ENCODE peak calls at places on chromosomes 7 and 10, in eight cellular contexts. S is HFF-Myc, K is mammary epithelial cell, N is fibroblast of lung, U is left ventricle myocardium inferior, J is tibial nerve, A is SK-N-SH, V is spleen. E is an unnamed sample.
A peak's percentile ranks its signal among the peaks of the same experiment; 100 is the strongest.

GRCh38 chr10:33163941-33164824 is 170.3 kb downstream of the NRP1 start:
- DNase-seq in J (no peak), A (no peak), N (no peak), U (no peak), K (no peak), S (no peak), V (no peak), E (no peak)

GRCh38 chr7:106823631-106824030 is 41.5 kb upstream of the PIK3CG start:
- DNase-seq in J (no peak), V (no peak), A (no peak), K (peak; percentile 97), U (no peak), S (no peak), N (no peak), E (no peak)

GRCh38 chr7:4147931-4148620 is 534.0 kb upstream of the FOXK1 start:
- DNase-seq in N (no peak), U (no peak), S (no peak), K (no peak), J (no peak), A (no peak), V (no peak), E (no peak)

GRCh38 chr7:83547526-83547925 is 101.4 kb downstream of the SEMA3E start:
- DNase-seq in K (peak; percentile 82), U (no peak), A (peak; percentile 10), V (no peak), S (no peak), N (peak; percentile 46), J (no peak), E (peak; percentile 47)

GRCh38 chr10:26367771-26368170 is 70.4 kb upstream of the APBB1IP start:
- DNase-seq in V (no peak), A (no peak), S (peak; percentile 0), K (peak; percentile 3), N (no peak), U (no peak), J (no peak), E (no peak)

GRCh38 chr10:112535432-112536038 is 88.5 kb downstream of the VTI1A start:
- DNase-seq in K (no peak), U (no peak), N (peak; percentile 26), J (no peak), A (no peak), V (no peak), S (no peak), E (no peak)

GRCh38 chr7:71479231-71479630 is 347.3 kb downstream of the GALNT17 start:
- DNase-seq in U (no peak), J (no peak), A (no peak), K (no peak), S (no peak), V (no peak), N (no peak), E (no peak)

GRCh38 chr7:43558071-43558470 is 24.8 kb upstream of the STK17A start:
- DNase-seq in K (no peak), V (no peak), N (no peak), S (no peak), A (no peak), U (no peak), J (no peak), E (no peak)

GRCh38 chr10:129191848-129192247 is 275.2 kb upstream of the MGMT start:
- DNase-seq in J (no peak), N (no peak), K (no peak), V (no peak), A (no peak), S (no peak), U (peak; percentile 50), E (no peak)

GRCh38 chr7:130272456-130273080 is 5.9 kb downstream of the CPA2 start:
- DNase-seq in U (no peak), N (no peak), K (peak; percentile 82), J (no peak), S (no peak), A (no peak), V (no peak), E (no peak)

GRCh38 chr10:114501650-114502049 is 97.3 kb upstream of the AFAP1L2 start:
- DNase-seq in N (no peak), V (no peak), K (no peak), J (no peak), A (no peak), S (no peak), U (no peak), E (no peak)
- TF ChIP-seq CTCF in N (no peak), V (no peak), K (no peak), J (no peak), A (no peak), S (no peak), U (no peak), E (no peak)

DNA sequence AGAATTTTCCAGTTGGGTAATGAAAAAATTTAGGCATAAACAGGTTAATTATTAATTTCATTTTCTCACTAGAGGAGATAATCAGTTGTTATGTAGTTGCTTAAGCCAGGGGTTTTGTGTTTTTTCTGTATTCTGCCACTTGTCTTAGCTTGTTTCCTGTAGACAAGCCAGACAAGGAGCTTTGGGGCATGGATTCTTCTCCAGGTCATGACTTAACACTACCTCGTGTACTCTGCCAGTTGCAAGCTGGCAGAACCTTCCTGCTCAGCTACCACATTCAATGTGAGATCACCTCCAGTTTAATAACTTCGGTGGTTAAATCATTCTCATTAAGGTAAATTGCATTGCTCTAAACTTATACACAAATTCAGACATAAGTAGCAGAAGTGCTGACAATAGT is 1.8 kb downstream of the CCM2 start:
- DNase-seq in J (no peak), V (no peak), K (peak; percentile 48), A (no peak), U (no peak), S (no peak), N (no peak), E (no peak)
- H3K4me3 ChIP-seq in J (no peak overlapping the region), V (peak overlapping the region; percentile 75), K (peak overlapping the region; percentile 81), A (peak overlapping the region; percentile 88), U (no peak overlapping the region), S (peak overlapping the region; percentile 81), N (peak overlapping the region; percentile 59), E (peak overlapping the region; percentile 70)

GRCh38 chr10:81116990-81117389 is 579.3 kb downstream of the SH2D4B start:
- DNase-seq in U (no peak), S (no peak), K (no peak), J (no peak), N (no peak), V (no peak), A (peak; percentile 4), E (no peak)
- TF ChIP-seq CTCF in U (no peak), S (no peak), K (no peak), J (no peak), N (no peak), V (no peak), A (no peak), E (no peak)

GRCh38 chr10:79092292-79092896 is 23.6 kb downstream of the ZMIZ1 start:
- DNase-seq in J (no peak), K (no peak), A (no peak), V (no peak), S (no peak), N (no peak), U (no peak), E (no peak)

GRCh38 chr10:79088176-79088575 is 19.4 kb downstream of the ZMIZ1 start:
- DNase-seq in A (no peak), N (no peak), J (no peak), K (peak; percentile 73), U (no peak), V (no peak), S (no peak), E (no peak)

GRCh38 chr10:79089579-79090110 is 20.9 kb downstream of the ZMIZ1 start:
- DNase-seq in N (no peak), U (no peak), V (no peak), A (no peak), K (no peak), S (no peak), J (no peak), E (no peak)

GRCh38 chr10:79088613-79089355 is 20.0 kb downstream of the ZMIZ1 start:
- DNase-seq in V (no peak), J (no peak), S (no peak), N (no peak), A (no peak), K (no peak), U (no peak), E (no peak)

DNA sequence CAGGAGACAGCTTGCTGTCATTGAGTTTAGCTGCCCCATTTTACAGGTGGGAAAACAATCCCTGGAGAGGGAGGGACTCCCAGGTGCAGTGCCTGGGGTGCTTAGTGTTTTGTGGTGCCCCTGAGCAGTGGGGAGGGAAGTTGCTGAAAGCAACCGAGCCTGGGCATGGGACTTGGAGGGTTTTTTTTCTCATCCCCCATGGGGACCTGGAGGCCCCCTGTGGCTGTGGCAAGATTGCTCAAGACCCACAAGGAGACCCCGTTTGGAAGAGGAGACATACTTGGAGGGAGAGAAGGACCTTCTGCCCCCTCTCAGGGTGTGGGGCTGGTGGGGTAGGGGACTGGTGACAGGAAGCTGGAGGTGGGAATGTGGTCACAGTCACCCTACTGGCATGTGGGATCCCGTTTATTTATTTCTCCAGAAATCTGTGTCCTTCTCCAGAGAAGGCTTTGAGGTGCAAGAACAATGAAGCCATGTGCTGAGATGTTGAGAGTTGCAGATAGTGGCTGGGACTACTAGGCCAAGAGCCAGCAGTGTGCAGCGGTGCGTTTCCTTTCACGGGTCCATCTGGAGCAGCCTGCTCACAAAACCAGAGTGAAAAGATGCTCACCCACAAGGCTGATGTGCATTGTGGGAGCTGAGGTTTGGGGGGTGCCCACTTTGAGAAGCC is 21.5 kb downstream of the ZMIZ1 start:
- DNase-seq in N (no peak), J (no peak), K (no peak), S (no peak), U (no peak), V (no peak), A (peak; percentile 62), E (peak; percentile 52)
- H3K4me3 ChIP-seq in N (no peak overlapping the region), J (no peak overlapping the region), K (no peak overlapping the region), S (no peak overlapping the region), U (no peak overlapping the region), V (no peak overlapping the region), A (no peak overlapping the region), E (no peak overlapping the region)

GRCh38 chr7:25124485-25125136 is 449 bp downstream of the CYCS start:
- DNase-seq in A (peak; percentile 35), J (no peak), U (no peak), N (peak; percentile 32), K (peak; percentile 16), V (peak; percentile 81), S (no peak), E (no peak)
- TF ChIP-seq CTCF in A (no peak), J (no peak), U (no peak), N (no peak), K (no peak), V (no peak), S (no peak), E (no peak)

DNA sequence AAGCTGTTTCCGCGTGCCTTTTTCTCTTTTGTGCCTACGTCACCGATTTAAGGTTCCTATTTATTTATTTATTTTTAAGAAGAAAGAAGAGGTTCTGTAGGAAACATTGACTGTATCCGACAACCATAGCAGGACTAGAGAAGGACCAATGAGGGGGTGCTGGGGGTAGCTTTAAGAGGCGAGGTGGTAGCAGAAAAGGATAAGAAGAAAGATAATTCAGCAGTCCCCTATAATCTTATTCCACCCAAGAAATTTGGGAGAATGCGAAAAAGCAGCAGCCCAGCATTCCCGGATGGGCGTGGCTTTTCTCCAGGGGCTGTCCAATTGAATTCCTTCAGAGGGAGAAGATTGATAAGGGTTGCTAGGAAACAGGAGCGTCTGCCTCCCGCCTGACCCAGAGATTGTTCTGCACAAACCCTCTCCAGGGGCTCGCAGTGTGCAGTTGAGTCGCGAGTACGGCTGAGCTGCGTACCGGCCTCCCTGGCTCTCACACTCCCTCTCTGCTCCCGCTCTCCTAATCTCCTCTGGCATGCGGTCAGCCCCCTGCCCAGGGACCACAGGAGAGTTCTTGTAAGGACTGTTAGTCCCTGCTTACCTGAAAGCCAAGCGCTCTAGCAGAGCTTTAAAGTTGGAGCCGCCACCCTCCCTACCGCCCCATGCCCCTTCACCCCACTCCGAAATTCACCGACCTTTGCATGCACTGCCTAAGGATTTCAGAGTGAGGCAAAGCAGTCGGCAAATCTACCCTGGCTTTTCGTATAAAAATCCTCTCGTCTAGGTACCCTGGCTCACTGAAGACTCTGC is at the start of gene GRM3:
- DNase-seq in A (peak; percentile 79), V (no peak), N (no peak), J (no peak), S (no peak), U (peak; percentile 24), K (no peak), E (no peak)
- H3K4me3 ChIP-seq in A (peak within 1 kb of the TSS; percentile 53), V (no peak within 1 kb of the TSS), N (no peak within 1 kb of the TSS), J (peak within 1 kb of the TSS; percentile 3), S (no peak within 1 kb of the TSS), U (peak within 1 kb of the TSS; percentile 52), K (no peak within 1 kb of the TSS), E (no peak within 1 kb of the TSS)